ENCODE peak calls at places on chromosomes 7 and 10, in five cellular contexts. T is naive thymus-derived CD8-positive, alpha-beta T cell; R is HEK293T; H is stimulated activated CD4-positive, alpha-beta T cell treated with anti-CD3 and anti-CD28 coated beads, Interleukin-1b, Interleukin-23, amount 100 ng/mL, for 4 hours; D is fibroblast of lung. X is an unnamed sample.
A peak's percentile ranks its signal among the peaks of the same experiment; 100 is the strongest.

GRCh38 chr10:91798736-91799579 is 732 bp downstream of the TNKS2 start:
- DNase-seq in T (peak; percentile 48), R (peak; percentile 21), H (peak; percentile 23), D (peak; percentile 64), X (peak; percentile 69)

GRCh38 chr7:5488286-5488878 is 64.7 kb upstream of the TNRC18 start:
- DNase-seq in T (no peak), R (no peak), H (no peak), D (no peak), X (no peak)

GRCh38 chr7:44805950-44806349 is 9.5 kb downstream of the PPIA start:
- DNase-seq in T (no peak), R (no peak), H (no peak), D (no peak), X (no peak)

GRCh38 chr10:91206837-91207474 is 13.5 kb upstream of the PCGF5 start:
- DNase-seq in T (no peak), R (no peak), H (no peak), D (no peak), X (no peak)

GRCh38 chr10:60441515-60441914 is 51.8 kb upstream of the ANK3 start:
- DNase-seq in T (no peak), R (no peak), H (no peak), D (peak; percentile 35), X (no peak)

GRCh38 chr7:102834999-102835398 is 77.8 kb upstream of the LRRC17 start:
- DNase-seq in T (no peak), R (no peak), H (no peak), D (peak; percentile 96), X (no peak)

GRCh38 chr7:142438235-142438922 is 180.5 kb upstream of the PRSS58 start:
- DNase-seq in T (no peak), R (peak; percentile 76), H (no peak), D (peak; percentile 40), X (no peak)

GRCh38 chr7:28116034-28116433 is 64.6 kb downstream of the JAZF1 start:
- DNase-seq in T (no peak), R (no peak), H (no peak), D (no peak), X (no peak)

GRCh38 chr10:60352105-60352504 is 37.6 kb downstream of the ANK3 start:
- DNase-seq in T (no peak), R (no peak), H (no peak), D (no peak), X (no peak)

GRCh38 chr10:104297697-104298660 is 29.0 kb downstream of the GSTO2 start:
- DNase-seq in T (no peak), R (peak; percentile 84), H (no peak), D (peak; percentile 92), X (no peak)

GRCh38 chr10:57664815-57665214 is 602.9 kb downstream of the IPMK start:
- DNase-seq in T (no peak), R (no peak), H (no peak), D (peak; percentile 0), X (no peak)